ENCODE peak calls at places on chromosomes 13 and 19, in nine cellular contexts. H, F, V, U, A, L, G, C and O are unnamed samples.

GRCh38 chr13:26074706-26075105 is 22.9 kb upstream of the SHISA2 start:
- DNase-seq in L (peak; percentile 50), A (no peak), H (peak; percentile 69), V (peak; percentile 57), F (no peak), G (peak; percentile 59), C (no peak), U (peak; percentile 24), O (no peak)

GRCh38 chr19:47110521-47111080 is 3.0 kb downstream of the ZC3H4 start:
- DNase-seq in F (peak; percentile 59), L (no peak), V (no peak), C (peak; percentile 40), A (no peak), G (no peak), U (no peak), H (no peak), O (no peak)

GRCh38 chr13:80979035-80979641 is 638.2 kb upstream of the SPRY2 start:
- DNase-seq in V (no peak), L (peak; percentile 57), A (peak; percentile 14), G (peak; percentile 85), H (peak; percentile 20), F (peak; percentile 43), C (no peak), U (no peak), O (no peak)

GRCh38 chr13:38662362-38662761 is 24.5 kb upstream of the FREM2 start:
- DNase-seq in V (no peak), F (no peak), C (no peak), H (no peak), G (no peak), L (no peak), U (peak; percentile 49), A (no peak), O (no peak)

GRCh38 chr13:110531671-110532083 is 29.8 kb downstream of the RAB20 start:
- DNase-seq in H (no peak), L (no peak), A (no peak), G (no peak), F (no peak), C (no peak), U (no peak), V (no peak), O (no peak)

GRCh38 chr19:4555657-4556561 is 3.6 kb downstream of the SEMA6B start:
- DNase-seq in A (no peak), V (no peak), C (no peak), F (no peak), U (no peak), G (peak; percentile 52), H (no peak), L (no peak), O (no peak)

GRCh38 chr13:53405616-53406015 is 377.0 kb downstream of the OLFM4 start:
- DNase-seq in H (no peak), U (no peak), F (no peak), C (no peak), L (peak; percentile 2), A (no peak), G (peak; percentile 74), V (no peak), O (no peak)

GRCh38 chr13:36945078-36945477 is 25.0 kb upstream of the SMAD9 start:
- DNase-seq in U (no peak), L (no peak), F (no peak), C (no peak), G (peak; percentile 96), A (no peak), V (no peak), H (no peak), O (no peak)

GRCh38 chr19:8731428-8732169 is 10.2 kb downstream of the OR2Z1 start:
- DNase-seq in V (no peak), H (no peak), G (no peak), C (no peak), U (no peak), L (no peak), A (no peak), F (peak; percentile 50), O (no peak)

GRCh38 chr19:48196933-48197665 is 26.6 kb downstream of the ZSWIM9 start:
- DNase-seq in G (no peak), H (no peak), C (no peak), A (no peak), U (no peak), F (no peak), L (no peak), V (no peak), O (no peak)

GRCh38 chr13:99686157-99686572 is 184.9 kb downstream of the TM9SF2 start:
- DNase-seq in G (no peak), V (no peak), U (peak; percentile 3), F (no peak), H (peak; percentile 50), L (peak; percentile 58), C (no peak), A (no peak), O (no peak)

GRCh38 chr13:99973786-99974185 is 2.2 kb upstream of the ZIC5 start:
- DNase-seq in U (no peak), F (no peak), H (no peak), V (no peak), G (no peak), L (no peak), C (no peak), A (no peak), O (no peak)

GRCh38 chr13:58855283-58855682 is 1223.7 kb downstream of the PCDH17 start:
- DNase-seq in F (no peak), V (no peak), C (no peak), U (peak; percentile 14), G (no peak), L (no peak), H (no peak), A (no peak), O (no peak)

GRCh38 chr13:76882431-76882830 is 3.8 kb downstream of the KCTD12 start:
- DNase-seq in C (no peak), L (no peak), A (peak; percentile 65), U (peak; percentile 15), F (no peak), V (no peak), G (no peak), H (no peak), O (peak; percentile 88)

GRCh38 chr13:86830046-86830445 is 841.1 kb upstream of the SLITRK5 start:
- DNase-seq in A (no peak), L (no peak), H (no peak), C (no peak), V (no peak), U (no peak), G (peak; percentile 3), F (no peak), O (no peak)

GRCh38 chr13:40149611-40150283 is 494.3 kb downstream of the COG6 start:
- DNase-seq in L (no peak), C (peak; percentile 9), U (peak; percentile 63), F (no peak), V (no peak), G (no peak), H (peak; percentile 78), A (peak; percentile 52), O (no peak)

GRCh38 chr19:11942008-11942842 is 17.3 kb downstream of the ZNF700 start:
- DNase-seq in C (no peak), F (no peak), H (no peak), U (no peak), V (no peak), A (no peak), G (no peak), L (no peak), O (no peak)

GRCh38 chr19:47124937-47125668 is 5.5 kb upstream of the SAE1 start:
- DNase-seq in V (no peak), A (no peak), C (peak; percentile 4), U (no peak), G (peak; percentile 84), L (peak; percentile 78), H (peak; percentile 64), F (no peak), O (no peak)

GRCh38 chr19:44582581-44583265 is 30.6 kb upstream of the IGSF23 start:
- DNase-seq in L (no peak), U (no peak), V (no peak), C (no peak), G (peak; percentile 50), H (peak; percentile 51), A (no peak), F (peak; percentile 29), O (no peak)

GRCh38 chr13:40442826-40443225 is 223.6 kb downstream of the FOXO1 start:
- DNase-seq in A (no peak), C (no peak), G (no peak), L (peak; percentile 17), F (no peak), V (no peak), U (no peak), H (no peak), O (no peak)

GRCh38 chr19:7521551-7522071 is 813 bp upstream of the MCOLN1 start:
- DNase-seq in G (no peak), U (no peak), L (no peak), V (no peak), F (no peak), C (no peak), H (no peak), A (no peak), O (no peak)

GRCh38 chr19:54077334-54077733 is 3.8 kb downstream of the TARM1 start:
- DNase-seq in L (no peak), C (no peak), V (no peak), U (no peak), G (no peak), A (no peak), H (no peak), F (no peak), O (no peak)

GRCh38 chr19:39057615-39058014 is 25.3 kb upstream of the FBXO27 start:
- DNase-seq in U (no peak), V (no peak), A (no peak), G (no peak), F (no peak), C (no peak), L (no peak), H (no peak), O (no peak)

GRCh38 chr13:83865161-83866137 is 16.8 kb downstream of the SLITRK1 start:
- DNase-seq in U (no peak), A (no peak), L (no peak), F (no peak), G (no peak), C (no peak), V (no peak), H (no peak), O (no peak)